ENCODE peak calls at places on chromosomes 13 and 19, in seven cellular contexts. A is vagina; W is neural progenitor cell; R is CD8-positive, alpha-beta T cell; M is A549; F is thyroid gland; Z is SK-N-SH. P is an unnamed sample. For H3K4me1, the result is how much of the 10 kb centered on the place peaks cover.

GRCh38 chr13:36413161-36413560 is 19.1 kb upstream of the CCNA1 start:
- DNase-seq in Z (no peak), M (no peak), R (no peak), F (no peak), W (no peak), A (no peak), P (no peak)

GRCh38 chr19:41621654-41622053 is 5.2 kb downstream of the CEACAM4 start:
- DNase-seq in Z (no peak), A (peak), F (no peak), W (no peak), M (no peak), R (no peak), P (no peak)

GRCh38 chr13:108786578-108787100 is 157.2 kb downstream of the MYO16 start:
- DNase-seq in A (no peak), R (no peak), F (no peak), Z (no peak), M (no peak), W (peak), P (no peak)

GRCh38 chr13:104773775-104774174 is 1707.6 kb upstream of the SLC10A2 start:
- DNase-seq in W (peak), R (no peak), A (no peak), F (no peak), M (peak), Z (peak), P (peak)

GRCh38 chr13:80716610-80717081 is 375.7 kb upstream of the SPRY2 start:
- DNase-seq in M (no peak), F (no peak), Z (no peak), A (no peak), W (no peak), R (no peak), P (peak)

GRCh38 chr19:2434721-2435265 is 7.4 kb upstream of the TIMM13 start:
- DNase-seq in W (no peak), F (no peak), Z (no peak), R (no peak), A (no peak), M (no peak), P (no peak)

GRCh38 chr19:5138606-5139594 is 170.0 kb downstream of the KDM4B start:
- DNase-seq in F (peak), R (peak), W (no peak), Z (no peak), M (no peak), A (no peak), P (no peak)

GRCh38 chr13:78595458-78595818 is 7.9 kb downstream of the POU4F1 start:
- DNase-seq in Z (no peak), R (no peak), M (no peak), F (no peak), A (no peak), W (peak), P (no peak)

GRCh38 chr13:93066187-93066586 is 160.4 kb upstream of the GPC6 start:
- DNase-seq in W (no peak), R (no peak), Z (no peak), M (no peak), F (no peak), A (no peak), P (no peak)

GRCh38 chr13:113951246-113951999 is 22.5 kb downstream of the C13orf46 start:
- DNase-seq in A (no peak), R (peak), F (peak), Z (peak), W (peak), M (peak), P (peak)

GRCh38 chr13:108326318-108326717 is 56.8 kb downstream of the TNFSF13B start:
- DNase-seq in R (no peak), F (no peak), W (no peak), Z (no peak), A (no peak), M (no peak), P (no peak)

GRCh38 chr13:79812070-79812850 is 331.3 kb downstream of the NDFIP2 start:
- DNase-seq in W (no peak), M (no peak), F (no peak), Z (no peak), A (no peak), R (no peak), P (no peak)

GRCh38 chr13:98796798-98797197 is 44.3 kb upstream of the SLC15A1 start:
- DNase-seq in R (no peak), A (no peak), M (no peak), F (no peak), Z (peak), W (no peak), P (no peak)

GRCh38 chr19:2503521-2504109 is 27.7 kb downstream of the GADD45B start:
- DNase-seq in A (no peak), W (no peak), M (no peak), F (no peak), R (peak), Z (no peak), P (no peak)

GRCh38 chr19:33302974-33303790 is 848 bp upstream of the CEBPA start:
- DNase-seq in A (peak), M (peak), Z (peak), R (no peak), W (peak), F (peak), P (no peak)

GRCh38 chr19:3129112-3129511 is 6.7 kb upstream of the GNA15 start:
- DNase-seq in A (no peak), R (no peak), Z (no peak), W (no peak), M (no peak), F (no peak), P (no peak)

GRCh38 chr19:58388175-58388526 is 1.1 kb downstream of the RPS5 start:
- DNase-seq in M (no peak), W (no peak), Z (no peak), R (no peak), A (no peak), F (no peak), P (no peak)

GRCh38 chr13:112446867-112447266 is 70.7 kb downstream of the SPACA7 start:
- DNase-seq in A (no peak), W (no peak), F (no peak), R (no peak), M (no peak), Z (peak), P (no peak)

GRCh38 chr19:46372901-46373572 is 26.1 kb downstream of the PPP5C start:
- DNase-seq in R (no peak), F (peak), W (peak), A (no peak), M (peak), Z (no peak), P (peak)

GRCh38 chr19:46374526-46375475 is 27.9 kb downstream of the PPP5C start:
- DNase-seq in W (no peak), A (no peak), M (no peak), Z (no peak), R (no peak), F (no peak), P (no peak)

GRCh38 chr19:46371371-46371901 is 24.5 kb downstream of the PPP5C start:
- DNase-seq in Z (no peak), F (no peak), A (no peak), M (no peak), R (no peak), W (no peak), P (no peak)

GRCh38 chr19:46376241-46377153 is 29.6 kb downstream of the PPP5C start:
- DNase-seq in Z (no peak), F (no peak), W (no peak), A (no peak), R (no peak), M (no peak), P (no peak)

DNA sequence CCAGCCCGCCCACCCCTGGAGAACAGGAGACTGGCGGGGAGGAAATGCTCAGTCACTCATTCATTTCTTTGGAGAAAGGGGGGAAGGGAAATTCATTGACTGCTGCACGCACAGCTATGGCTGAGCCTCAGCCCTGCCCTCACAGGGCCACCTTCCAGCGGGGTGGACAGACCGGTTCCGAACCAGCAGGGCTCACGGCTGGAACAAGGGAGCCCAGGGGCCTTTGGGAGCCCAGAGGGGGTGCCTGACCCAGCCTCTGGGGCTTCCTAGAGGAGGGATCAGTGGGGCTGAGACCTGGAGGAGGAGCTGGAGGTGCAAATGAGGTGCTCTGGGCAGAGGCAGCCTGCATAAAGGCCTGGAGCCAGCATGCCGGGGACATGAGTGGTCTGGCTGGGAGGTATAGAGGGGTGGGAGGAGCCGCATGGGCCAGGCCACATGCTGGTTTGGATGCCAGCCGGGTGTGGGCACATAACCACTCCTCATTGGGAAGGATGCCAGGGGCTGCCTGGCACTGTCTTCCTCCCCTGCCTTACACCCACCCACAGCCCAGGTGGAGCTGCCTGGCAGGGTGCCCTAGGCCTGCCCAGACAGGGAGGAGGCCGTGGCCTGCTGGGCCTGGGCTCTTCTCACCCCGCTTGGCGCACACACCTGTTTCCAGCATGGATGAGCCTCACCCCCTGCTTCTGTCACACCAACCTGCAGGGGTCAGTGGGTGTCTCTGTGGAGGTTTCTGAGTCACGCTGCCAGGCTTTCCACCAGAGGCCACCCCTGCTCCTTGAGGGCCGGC is 26.9 kb downstream of the PPP5C start:
- DNase-seq in F (peak), A (no peak), R (no peak), M (peak), Z (peak), W (peak), P (no peak)
- H3K4me1 ChIP-seq in F (under half), A (half or more), R (under half), M (under half), Z (under half), W (under half), P (under half)

GRCh38 chr13:23766199-23766771 is 122.9 kb downstream of the MIPEP start:
- DNase-seq in A (no peak), Z (no peak), R (no peak), F (no peak), W (no peak), M (no peak), P (no peak)
- H3K4me3 ChIP-seq in A (no peak), Z (no peak), R (no peak), F (no peak), W (no peak), M (no peak), P (no peak)

GRCh38 chr19:1206733-1207301 is 1.2 kb downstream of the STK11 start:
- DNase-seq in M (no peak), W (no peak), Z (no peak), R (no peak), A (no peak), F (no peak), P (no peak)
- H3K27ac ChIP-seq in M (peak), W (no peak), Z (peak), R (peak), A (peak), F (peak), P (no peak)

GRCh38 chr19:10766049-10766623 is 48.3 kb downstream of the DNM2 start:
- DNase-seq in A (no peak), Z (no peak), R (no peak), F (peak), W (no peak), M (no peak), P (no peak)
- H3K4me1 ChIP-seq in A (half or more), Z (under half), R (under half), F (half or more), W (under half), M (half or more), P (under half)

GRCh38 chr19:50567052-50567841 is 988 bp downstream of the LRRC4B start:
- DNase-seq in A (no peak), Z (peak), F (no peak), W (peak), R (no peak), M (no peak), P (no peak)

GRCh38 chr19:50567882-50568281 is 353 bp downstream of the LRRC4B start:
- DNase-seq in A (no peak), M (no peak), R (no peak), Z (peak), W (no peak), F (no peak), P (no peak)

GRCh38 chr19:50569023-50569697 is 925 bp upstream of the LRRC4B start:
- DNase-seq in M (no peak), F (no peak), R (no peak), A (no peak), Z (no peak), W (no peak), P (no peak)

GRCh38 chr19:50569938-50570540 is 1.8 kb upstream of the LRRC4B start:
- DNase-seq in M (no peak), Z (no peak), R (no peak), F (no peak), W (no peak), A (no peak), P (no peak)

DNA sequence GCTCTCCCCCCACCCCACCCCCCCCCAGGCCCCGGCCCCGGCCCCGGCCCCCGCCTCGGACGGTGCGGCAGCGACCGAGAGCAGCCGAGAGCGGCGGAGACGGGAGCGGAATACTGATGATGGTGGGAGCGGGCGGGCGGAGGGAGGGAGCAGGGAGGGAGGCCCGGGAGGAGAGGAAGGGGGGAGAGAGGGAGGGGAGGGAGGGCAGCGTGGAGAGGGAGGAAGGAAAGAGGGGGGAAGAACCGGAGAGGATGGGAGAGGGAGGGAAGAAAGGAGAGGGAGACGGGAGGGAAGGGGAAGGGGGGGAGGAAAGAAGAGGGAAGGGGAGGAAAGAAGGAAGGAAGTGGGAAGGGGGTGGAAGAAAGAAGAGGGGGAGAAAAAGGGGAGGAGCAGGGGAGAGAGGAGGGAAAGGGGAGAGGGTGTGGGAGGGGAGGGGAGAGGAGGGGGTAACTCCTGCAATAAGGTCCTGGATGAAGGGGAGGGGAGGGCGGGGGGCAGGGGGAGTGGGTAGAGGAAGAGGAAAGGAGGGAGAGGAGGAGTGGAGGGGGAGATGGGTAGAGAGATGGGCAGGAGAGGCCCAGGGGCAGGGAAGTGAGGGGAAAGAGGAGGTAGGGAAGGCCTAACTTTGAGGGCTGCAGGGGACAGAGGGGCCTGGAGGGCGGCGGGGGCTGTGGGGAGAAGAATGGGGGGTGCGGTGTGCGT is at the start of gene LRRC4B:
- DNase-seq in F (no peak), R (no peak), Z (peak), M (no peak), W (peak), A (no peak), P (no peak)
- H3K4me3 ChIP-seq in F (no peak), R (no peak), Z (peak), M (peak), W (peak), A (peak), P (no peak)

DNA sequence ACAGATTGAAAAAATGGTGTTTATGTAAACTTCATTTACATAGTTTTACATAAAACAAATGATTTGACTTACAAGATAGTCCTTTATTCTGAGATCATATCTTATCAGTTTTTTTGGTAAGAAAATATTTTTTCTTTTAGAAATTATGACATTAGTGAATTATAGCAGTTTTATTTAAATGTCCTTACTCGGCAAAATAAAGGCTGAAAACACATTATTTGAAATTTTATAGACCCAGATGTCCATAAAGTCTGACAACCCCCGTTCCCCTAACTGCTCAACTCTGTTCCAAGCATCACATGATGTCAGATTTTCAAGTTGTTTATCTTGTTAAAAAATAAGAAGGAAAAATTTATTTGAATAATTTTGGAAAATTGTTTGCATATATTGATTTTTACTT is 46.7 kb upstream of the RFC3 start:
- DNase-seq in R (no peak), A (no peak), M (no peak), W (no peak), F (no peak), Z (no peak), P (no peak)
- H3K27ac ChIP-seq in R (no peak), A (no peak), M (no peak), W (no peak), F (no peak), Z (no peak), P (no peak)

GRCh38 chr19:7478173-7478842 is 10.5 kb downstream of the PEX11G start:
- DNase-seq in R (no peak), Z (peak), F (no peak), W (no peak), M (no peak), A (no peak), P (no peak)
- H3K4me1 ChIP-seq in R (under half), Z (under half), F (under half), W (under half), M (under half), A (under half), P (under half)

GRCh38 chr19:43674630-43674982 is 4.6 kb upstream of the PLAUR start:
- DNase-seq in F (no peak), R (no peak), W (no peak), M (no peak), A (no peak), Z (no peak), P (no peak)

GRCh38 chr19:43673702-43674629 is 4.0 kb upstream of the PLAUR start:
- DNase-seq in M (no peak), A (no peak), R (no peak), Z (no peak), F (no peak), W (no peak), P (no peak)

GRCh38 chr19:43678512-43678911 is 8.5 kb upstream of the PLAUR start:
- DNase-seq in Z (no peak), R (no peak), W (no peak), F (no peak), M (no peak), A (no peak), P (no peak)

GRCh38 chr19:43675906-43676305 is 5.9 kb upstream of the PLAUR start:
- DNase-seq in W (no peak), F (no peak), A (no peak), R (no peak), M (no peak), Z (no peak), P (no peak)

GRCh38 chr19:43675269-43675879 is 5.4 kb upstream of the PLAUR start:
- DNase-seq in W (no peak), F (no peak), A (no peak), R (no peak), Z (no peak), M (peak), P (no peak)
- H3K4me3 ChIP-seq in W (no peak), F (no peak), A (no peak), R (no peak), Z (no peak), M (no peak), P (no peak)